ENCODE peak calls at places on chromosomes 6 and 20, in five cellular contexts. U is progenitor cell of endocrine pancreas, V is NAMALWA, L is GM13977, T is NCI-H2029. R is an unnamed sample.

GRCh38 chr6:2448826-2449571 is 203.6 kb upstream of the GMDS start:
- DNase-seq in U (no peak), V (peak; percentile 46), L (peak; percentile 68), T (peak; percentile 92), R (peak; percentile 40)

GRCh38 chr6:137846772-137847313 is 20.2 kb upstream of the TNFAIP3 start:
- DNase-seq in U (no peak), V (no peak), L (no peak), T (no peak), R (peak; percentile 84)

GRCh38 chr6:54071941-54072340 is 39.3 kb upstream of the MLIP start:
- DNase-seq in U (no peak), V (no peak), L (no peak), T (no peak), R (no peak)

GRCh38 chr6:114000066-114000465 is 29.1 kb upstream of the HDAC2 start:
- DNase-seq in U (no peak), V (no peak), L (no peak), T (no peak), R (no peak)

GRCh38 chr6:39056681-39057080 is 8.1 kb downstream of the GLP1R start:
- DNase-seq in U (no peak), V (no peak), L (no peak), T (no peak), R (no peak)

GRCh38 chr6:47029865-47030561 is 12.1 kb downstream of the ADGRF1 start:
- DNase-seq in U (no peak), V (no peak), L (no peak), T (no peak), R (no peak)

GRCh38 chr6:37607949-37608348 is 89.7 kb downstream of the MDGA1 start:
- DNase-seq in U (no peak), V (peak; percentile 12), L (no peak), T (no peak), R (no peak)

GRCh38 chr6:119126826-119127225 is 48.4 kb upstream of the FAM184A start:
- DNase-seq in U (no peak), V (no peak), L (no peak), T (no peak), R (no peak)

GRCh38 chr6:153024401-153025017 is 22.0 kb upstream of the MTRF1L start:
- DNase-seq in U (peak; percentile 22), V (peak; percentile 85), L (peak; percentile 59), T (peak; percentile 7), R (no peak)

GRCh38 chr6:3722211-3722621 is 29.3 kb downstream of the PXDC1 start:
- DNase-seq in U (no peak), V (no peak), L (no peak), T (no peak), R (peak; percentile 44)

GRCh38 chr20:62393266-62393665 is 6.4 kb downstream of the RPS21 start:
- DNase-seq in U (no peak), V (no peak), L (no peak), T (no peak), R (no peak)

GRCh38 chr6:53635322-53635721 is 30.2 kb downstream of the KLHL31 start:
- DNase-seq in U (no peak), V (no peak), L (no peak), T (no peak), R (no peak)

GRCh38 chr20:22684072-22684762 is 99.8 kb upstream of the FOXA2 start:
- DNase-seq in U (peak; percentile 64), V (peak; percentile 78), L (peak; percentile 67), T (peak; percentile 51), R (peak; percentile 69)

GRCh38 chr20:63102720-63103375 is 96.1 kb upstream of the BHLHE23 start:
- DNase-seq in U (no peak), V (no peak), L (peak; percentile 86), T (no peak), R (no peak)

GRCh38 chr20:8932192-8933150 is 136.4 kb upstream of the PLCB4 start:
- DNase-seq in U (no peak), V (no peak), L (no peak), T (no peak), R (no peak)

GRCh38 chr20:59055302-59055701 is 12.7 kb upstream of the PRELID3B start:
- DNase-seq in U (no peak), V (peak; percentile 64), L (no peak), T (no peak), R (no peak)

GRCh38 chr6:53335224-53335994 is 13.3 kb downstream of the ELOVL5 start:
- DNase-seq in U (no peak), V (peak; percentile 73), L (peak; percentile 48), T (peak; percentile 68), R (no peak)

GRCh38 chr6:39979461-39980328 is 45.4 kb upstream of the MOCS1 start:
- DNase-seq in U (no peak), V (no peak), L (no peak), T (no peak), R (no peak)

GRCh38 chr6:16494781-16495180 is 256.4 kb downstream of the GMPR start:
- DNase-seq in U (no peak), V (peak; percentile 41), L (no peak), T (no peak), R (no peak)

GRCh38 chr6:7631466-7631865 is 41.5 kb downstream of the SNRNP48 start:
- DNase-seq in U (no peak), V (no peak), L (no peak), T (no peak), R (no peak)